ENCODE peak calls at places on chromosomes 16 and 17, in seven cellular contexts. W, A, N, E, R, O and L are unnamed samples.

GRCh38 chr16:4345439-4346204 is 5.5 kb downstream of the PAM16 start:
- DNase-seq in N (no peak), W (peak), E (no peak), O (no peak), A (no peak), R (no peak), L (no peak)

GRCh38 chr16:70735141-70735979 is 49.5 kb upstream of the MTSS2 start:
- DNase-seq in O (peak), R (no peak), W (no peak), N (no peak), E (peak), A (peak), L (peak)

GRCh38 chr17:32793841-32794240 is 83.1 kb downstream of the MYO1D start:
- DNase-seq in E (no peak), N (no peak), R (no peak), O (no peak), A (no peak), W (no peak), L (no peak)

GRCh38 chr16:85555549-85556455 is 57.3 kb upstream of the GSE1 start:
- DNase-seq in R (no peak), O (peak), E (no peak), W (peak), N (peak), A (no peak), L (no peak)

GRCh38 chr17:8119575-8120519 is 1.5 kb upstream of the ALOXE3 start:
- DNase-seq in N (peak), W (peak), A (peak), E (peak), O (peak), R (peak), L (peak)

GRCh38 chr16:87058728-87059250 is 258.4 kb downstream of the C16orf95 start:
- DNase-seq in E (no peak), R (peak), A (no peak), O (no peak), N (no peak), W (no peak), L (no peak)

GRCh38 chr17:2853111-2853721 is 57.0 kb downstream of the RAP1GAP2 start:
- DNase-seq in R (no peak), N (peak), W (peak), A (no peak), O (peak), E (no peak), L (no peak)

GRCh38 chr16:80938035-80938927 is 68.4 kb downstream of the CMC2 start:
- DNase-seq in N (no peak), E (peak), W (peak), A (peak), O (peak), R (no peak), L (peak)

GRCh38 chr16:9091867-9092281 is 430 bp downstream of the HAPSTR1 start:
- DNase-seq in O (peak), R (peak), E (no peak), N (no peak), A (peak), W (peak), L (no peak)

GRCh38 chr17:77076046-77076882 is 64.5 kb upstream of the SEC14L1 start:
- DNase-seq in O (peak), E (no peak), N (no peak), W (no peak), R (no peak), A (no peak), L (peak)

GRCh38 chr16:86618431-86619262 is 40.3 kb downstream of the FOXL1 start:
- DNase-seq in N (no peak), R (no peak), A (no peak), E (peak), W (no peak), O (peak), L (no peak)

GRCh38 chr16:50099957-50100648 is 34.3 kb downstream of the HEATR3 start:
- DNase-seq in E (no peak), A (no peak), R (no peak), N (no peak), W (no peak), O (no peak), L (no peak)

GRCh38 chr17:67187927-67188326 is 57.1 kb downstream of the HELZ start:
- DNase-seq in E (no peak), N (no peak), R (no peak), O (no peak), A (no peak), W (no peak), L (no peak)

GRCh38 chr16:21663889-21664647 is at the start of gene OTOA:
- DNase-seq in R (no peak), A (no peak), W (no peak), N (no peak), O (no peak), E (no peak), L (no peak)

GRCh38 chr16:67241008-67241900 is 6.0 kb downstream of the FHOD1 start:
- DNase-seq in A (no peak), O (peak), N (peak), W (peak), E (peak), R (peak), L (peak)

GRCh38 chr17:49694847-49695697 is 12.7 kb downstream of the SLC35B1 start:
- DNase-seq in E (no peak), W (peak), A (peak), O (peak), R (no peak), N (peak), L (no peak)

GRCh38 chr16:69906838-69907301 is 44.3 kb upstream of the CLEC18A start:
- DNase-seq in O (peak), N (no peak), W (no peak), E (peak), R (no peak), A (no peak), L (peak)

GRCh38 chr17:28996554-28997096 is 9.2 kb downstream of the SEZ6 start:
- DNase-seq in N (no peak), W (no peak), E (no peak), R (no peak), A (no peak), O (no peak), L (no peak)

GRCh38 chr16:53081032-53081424 is 26.2 kb downstream of the CHD9 start:
- DNase-seq in A (no peak), E (no peak), O (no peak), W (no peak), R (no peak), N (no peak), L (no peak)

GRCh38 chr17:76384222-76384986 is at the start of gene SPHK1:
- DNase-seq in W (peak), O (peak), A (peak), R (no peak), N (peak), E (no peak), L (peak)

GRCh38 chr17:49700956-49701355 is 6.8 kb downstream of the SLC35B1 start:
- DNase-seq in A (no peak), W (no peak), O (no peak), R (no peak), N (no peak), E (no peak), L (no peak)

GRCh38 chr17:36629252-36629847 is 28.0 kb downstream of the MRM1 start:
- DNase-seq in N (peak), W (peak), R (peak), O (peak), E (peak), A (peak), L (no peak)

GRCh38 chr16:52578007-52578828 is 31.3 kb upstream of the TOX3 start:
- DNase-seq in N (peak), A (no peak), W (peak), O (no peak), E (no peak), R (no peak), L (no peak)

GRCh38 chr17:75207760-75208159 is 2.3 kb downstream of the NUP85 start:
- DNase-seq in E (no peak), N (no peak), A (no peak), O (no peak), W (no peak), R (no peak), L (no peak)

GRCh38 chr16:24738895-24739294 is 9.4 kb downstream of the TNRC6A start:
- DNase-seq in A (no peak), E (no peak), O (no peak), R (no peak), W (no peak), N (no peak), L (no peak)

GRCh38 chr17:57819273-57819672 is 30.6 kb downstream of the MRPS23 start:
- DNase-seq in A (no peak), W (no peak), E (no peak), N (no peak), R (no peak), O (no peak), L (no peak)

GRCh38 chr16:27374794-27375499 is 27.0 kb upstream of the IL21R start:
- DNase-seq in W (peak), O (peak), A (peak), N (peak), E (peak), R (no peak), L (peak)

GRCh38 chr17:2177235-2177811 is 122.4 kb downstream of the HIC1 start:
- DNase-seq in R (no peak), N (no peak), O (peak), W (no peak), E (no peak), A (no peak), L (no peak)

GRCh38 chr17:80754846-80755245 is 210.2 kb downstream of the RPTOR start:
- DNase-seq in O (no peak), R (no peak), N (no peak), E (no peak), W (no peak), A (no peak), L (no peak)

DNA sequence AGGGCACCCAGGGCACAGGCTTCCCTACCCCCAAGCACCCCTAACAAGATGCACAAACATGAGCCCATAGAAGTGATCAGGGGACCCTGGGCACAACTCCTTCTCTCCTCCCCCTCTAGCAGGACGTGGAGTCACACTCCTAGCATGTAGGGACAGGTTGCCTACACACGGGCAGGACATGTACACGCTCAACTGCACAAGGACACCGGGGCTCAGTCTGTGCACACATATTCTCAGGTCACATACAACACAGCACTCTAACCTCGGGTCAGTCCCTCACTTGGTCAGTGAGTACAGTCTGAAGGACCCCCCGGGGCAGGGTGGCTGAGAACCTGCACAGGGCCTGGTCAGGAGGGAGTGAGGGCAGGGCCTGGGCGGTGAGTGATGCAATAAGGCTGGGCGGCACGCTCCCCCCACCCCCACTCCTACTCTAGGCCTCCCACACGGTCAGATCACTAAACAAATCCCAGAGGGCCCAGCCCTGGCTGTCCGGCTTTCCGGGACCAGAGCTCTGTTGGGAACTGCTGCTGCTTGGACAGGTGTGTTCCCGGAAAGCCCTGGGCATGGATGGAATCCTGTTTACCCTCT is 808 bp upstream of the DOC2B start:
- DNase-seq in A (no peak), N (no peak), W (peak), R (peak), O (no peak), E (no peak), L (no peak)
- H3K4me3 ChIP-seq in A (no peak), N (no peak), W (no peak), R (peak), O (no peak), E (no peak), L (no peak)

GRCh38 chr17:38463451-38463858 is 35.2 kb downstream of the ARHGAP23 start:
- DNase-seq in E (no peak), W (no peak), O (no peak), N (no peak), R (no peak), A (peak), L (no peak)
- H3K4me3 ChIP-seq in E (no peak), W (no peak), O (no peak), N (no peak), R (no peak), A (no peak), L (no peak)

GRCh38 chr17:21143695-21144094 is 16.9 kb downstream of the DHRS7B start:
- DNase-seq in R (no peak), E (no peak), O (no peak), N (no peak), W (no peak), A (no peak), L (no peak)

GRCh38 chr17:21146362-21147021 is 19.7 kb downstream of the DHRS7B start:
- DNase-seq in A (no peak), E (no peak), N (no peak), O (peak), R (no peak), W (no peak), L (no peak)

GRCh38 chr17:21140911-21141310 is 14.1 kb downstream of the DHRS7B start:
- DNase-seq in E (no peak), W (no peak), A (no peak), R (no peak), O (no peak), N (no peak), L (no peak)
- H3K4me3 ChIP-seq in E (no peak), W (no peak), A (no peak), R (no peak), O (no peak), N (no peak), L (no peak)

GRCh38 chr16:84547539-84548058 is 43.1 kb upstream of the MEAK7 start:
- DNase-seq in N (no peak), O (no peak), E (no peak), R (no peak), W (no peak), A (no peak), L (no peak)

GRCh38 chr16:84550096-84550495 is 45.6 kb upstream of the MEAK7 start:
- DNase-seq in E (no peak), R (no peak), O (no peak), N (no peak), W (no peak), A (no peak), L (no peak)

GRCh38 chr16:84548971-84549844 is 44.7 kb upstream of the MEAK7 start:
- DNase-seq in N (peak), O (no peak), A (no peak), W (no peak), R (no peak), E (no peak), L (no peak)

GRCh38 chr16:84546669-84547538 is 42.4 kb upstream of the MEAK7 start:
- DNase-seq in A (no peak), W (no peak), R (no peak), O (no peak), E (no peak), N (no peak), L (no peak)

GRCh38 chr16:84548508-84548907 is 44.0 kb upstream of the MEAK7 start:
- DNase-seq in O (no peak), W (no peak), E (no peak), A (no peak), N (no peak), R (no peak), L (no peak)
- H3K4me3 ChIP-seq in O (no peak), W (no peak), E (no peak), A (no peak), N (no peak), R (no peak), L (no peak)

DNA sequence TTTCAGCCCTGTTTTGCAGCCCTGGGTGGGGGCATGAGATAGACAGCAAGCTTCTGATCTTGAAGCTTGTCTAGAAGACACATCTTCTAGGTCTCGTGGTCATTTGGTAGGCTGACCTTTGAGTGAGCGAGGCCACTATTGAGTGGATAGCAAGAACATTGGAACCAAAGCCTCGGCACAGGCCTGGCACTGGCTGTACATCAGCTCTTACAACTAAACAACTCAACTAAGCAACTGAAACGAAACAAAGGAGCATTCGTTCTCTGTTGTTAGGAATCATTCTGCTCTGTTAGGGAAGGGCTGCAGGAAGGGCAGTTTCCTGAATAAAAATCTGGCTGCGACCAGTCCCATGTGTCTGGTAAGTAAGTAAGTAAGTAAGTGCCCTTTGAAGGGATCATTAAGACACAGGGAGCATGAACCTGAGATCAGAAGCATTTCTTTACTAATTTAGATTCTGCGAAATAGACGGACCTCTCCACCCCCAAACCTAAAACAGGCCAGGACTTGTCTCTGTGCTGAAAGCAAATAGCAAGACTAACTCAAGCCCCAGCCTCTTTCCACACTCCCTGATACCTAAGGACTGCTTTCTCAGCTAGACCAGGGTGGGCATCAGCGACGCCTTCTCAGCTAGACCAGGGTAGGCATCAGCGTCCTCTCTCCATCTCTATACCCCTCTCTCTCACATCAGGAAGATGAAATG is 22.7 kb downstream of the CYB561 start:
- DNase-seq in W (no peak), E (no peak), O (no peak), R (no peak), N (no peak), A (no peak), L (no peak)
- H3K4me3 ChIP-seq in W (no peak), E (no peak), O (no peak), R (no peak), N (no peak), A (no peak), L (no peak)

GRCh38 chr16:10577305-10578202 is 2.8 kb downstream of the EMP2 start:
- DNase-seq in E (no peak), A (no peak), N (no peak), R (no peak), O (peak), W (peak), L (no peak)
- H3K4me3 ChIP-seq in E (no peak), A (no peak), N (no peak), R (no peak), O (peak), W (no peak), L (peak)

GRCh38 chr16:81994485-81994884 is 16.8 kb downstream of the SDR42E1 start:
- DNase-seq in R (no peak), O (no peak), A (no peak), W (no peak), N (no peak), E (no peak), L (no peak)
- H3K4me3 ChIP-seq in R (no peak), O (no peak), A (no peak), W (no peak), N (no peak), E (no peak), L (no peak)

DNA sequence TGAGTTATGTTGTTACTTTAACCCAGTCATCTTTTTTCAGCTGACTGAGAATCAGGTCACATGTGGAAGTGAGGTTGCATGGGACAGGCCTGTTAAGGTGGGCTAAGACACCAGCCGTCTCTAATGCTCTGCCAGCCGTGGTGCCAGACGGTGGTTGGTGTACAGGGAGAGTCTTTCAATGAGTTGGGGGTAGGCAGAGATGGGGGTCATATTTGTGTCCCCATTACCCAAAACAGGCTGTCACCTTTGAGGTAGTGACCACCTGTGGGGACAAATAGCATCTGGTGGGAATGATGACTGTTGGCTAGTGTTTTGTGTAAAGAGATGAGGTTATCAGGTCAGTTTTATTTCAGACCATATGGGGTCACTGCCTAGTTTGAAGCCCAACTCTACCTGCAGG is 1.8 kb downstream of the RPL38 start:
- DNase-seq in O (no peak), A (no peak), E (no peak), N (no peak), R (no peak), W (no peak), L (no peak)
- H3K4me3 ChIP-seq in O (peak), A (no peak), E (peak), N (no peak), R (no peak), W (no peak), L (peak)

DNA sequence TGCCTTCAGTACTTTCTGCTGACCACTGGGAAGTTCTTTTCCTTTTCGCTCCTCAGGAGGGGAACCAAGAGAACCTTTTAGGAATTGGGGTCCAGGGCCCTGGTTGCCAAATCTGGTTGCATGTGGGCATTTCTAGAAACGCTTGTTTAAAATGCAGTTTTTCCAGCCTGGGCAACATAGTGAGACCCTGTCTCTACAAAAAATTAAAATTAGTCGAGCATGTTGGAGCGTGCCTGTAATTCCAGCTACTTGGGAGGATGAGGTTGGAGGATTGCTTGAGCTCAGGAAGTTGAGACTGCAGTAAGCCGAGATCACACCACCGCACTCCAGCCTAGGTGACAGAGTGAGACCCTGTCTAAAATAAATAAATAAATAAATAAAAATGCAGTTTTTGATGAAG is 1.2 kb downstream of the PNPO start:
- DNase-seq in O (no peak), R (no peak), A (no peak), E (no peak), N (no peak), W (no peak), L (no peak)
- H3K4me3 ChIP-seq in O (peak), R (no peak), A (no peak), E (peak), N (no peak), W (no peak), L (peak)

GRCh38 chr17:61634942-61635538 is 44.0 kb upstream of the NACA2 start:
- DNase-seq in R (no peak), W (no peak), O (no peak), N (no peak), A (no peak), E (no peak), L (no peak)
- H3K4me3 ChIP-seq in R (no peak), W (no peak), O (no peak), N (no peak), A (no peak), E (no peak), L (no peak)